ENCODE peak calls at places on chromosome 16, in six cellular contexts. E, F, B, L, N and Y are unnamed samples.

GRCh38 chr16:15653227-15653626 is 3.2 kb downstream of the NDE1 start:
- DNase-seq in E (no peak), F (no peak), B (no peak), L (no peak), N (peak), Y (no peak)

GRCh38 chr16:4372578-4373355 is 1.1 kb downstream of the VASN start:
- DNase-seq in E (no peak), F (no peak), B (no peak), L (no peak), N (no peak), Y (no peak)

GRCh38 chr16:31149894-31150890 is at the start of gene PRSS36:
- DNase-seq in E (no peak), F (no peak), B (peak), L (no peak), N (no peak), Y (no peak)

GRCh38 chr16:85313541-85314208 is 201.4 kb upstream of the CIBAR2 start:
- DNase-seq in E (no peak), F (no peak), B (no peak), L (no peak), N (no peak), Y (no peak)

GRCh38 chr16:69567031-69567680 is 1.4 kb downstream of the NFAT5 start:
- DNase-seq in E (no peak), F (peak), B (no peak), L (no peak), N (no peak), Y (no peak)

GRCh38 chr16:86044241-86044671 is 145.3 kb downstream of the IRF8 start:
- DNase-seq in E (no peak), F (peak), B (peak), L (no peak), N (peak), Y (peak)

GRCh38 chr16:69535123-69536050 is 30.4 kb upstream of the NFAT5 start:
- DNase-seq in E (no peak), F (no peak), B (no peak), L (no peak), N (no peak), Y (no peak)

GRCh38 chr16:1572664-1573063 is 39.2 kb downstream of the TMEM204 start:
- DNase-seq in E (no peak), F (no peak), B (no peak), L (no peak), N (no peak), Y (no peak)

GRCh38 chr16:66731101-66731500 is 20.3 kb downstream of the DYNC1LI2 start:
- DNase-seq in E (no peak), F (no peak), B (no peak), L (no peak), N (no peak), Y (no peak)

GRCh38 chr16:66728804-66729203 is 22.6 kb downstream of the DYNC1LI2 start:
- DNase-seq in E (no peak), F (no peak), B (no peak), L (no peak), N (no peak), Y (no peak)

GRCh38 chr16:66728117-66728787 is 23.2 kb downstream of the DYNC1LI2 start:
- DNase-seq in E (peak), F (no peak), B (peak), L (no peak), N (no peak), Y (no peak)
- TF ChIP-seq CTCF in E (peak), F (peak), B (peak), L (peak), N (peak), Y (peak)

GRCh38 chr16:58551496-58551895 is 36.2 kb downstream of the SETD6 start:
- DNase-seq in E (no peak), F (no peak), B (no peak), L (no peak), N (no peak), Y (no peak)

GRCh38 chr16:58556678-58557077 is 41.4 kb downstream of the SETD6 start:
- DNase-seq in E (no peak), F (no peak), B (no peak), L (no peak), N (no peak), Y (no peak)
- TF ChIP-seq CTCF in E (no peak), F (no peak), B (no peak), L (no peak), N (no peak), Y (no peak)

DNA sequence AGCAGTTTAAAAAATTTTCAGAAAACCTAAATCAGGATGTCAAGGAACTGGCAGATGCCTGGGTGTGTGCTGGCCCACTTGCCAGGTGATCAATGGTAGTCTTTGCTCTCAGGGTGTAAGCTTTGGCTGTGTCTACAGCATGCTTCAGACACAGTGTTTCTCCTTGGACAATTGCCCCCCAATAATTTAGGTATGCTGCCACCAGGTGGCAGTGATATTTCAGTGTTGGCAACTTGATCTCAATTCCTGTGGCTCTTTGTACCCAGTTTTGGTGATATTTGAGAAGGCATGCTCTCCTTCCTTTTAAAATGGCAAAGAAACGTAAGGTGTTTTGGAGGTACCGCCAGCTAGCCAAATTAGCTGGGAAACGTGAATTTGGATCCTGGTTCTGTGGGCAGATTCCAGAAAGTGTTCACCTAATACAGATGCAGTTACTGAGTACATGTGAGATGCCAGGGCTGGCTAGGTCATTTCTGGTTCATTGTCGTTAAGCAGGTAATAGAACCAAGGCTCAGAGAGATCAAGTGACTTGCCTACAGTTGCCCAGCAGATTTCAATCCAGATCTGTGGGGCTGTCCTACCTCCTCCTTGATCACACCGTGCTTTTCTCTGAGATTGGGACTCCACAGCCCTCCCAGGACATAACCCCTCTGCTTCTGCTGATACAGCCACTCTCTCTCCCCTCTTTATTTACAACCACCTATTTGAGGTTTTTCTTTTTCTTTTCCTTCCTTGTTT is 155.6 kb upstream of the PLCG2 start:
- DNase-seq in E (no peak), F (peak), B (peak), L (no peak), N (no peak), Y (no peak)
- TF ChIP-seq CTCF in E (peak), F (peak), B (peak), L (peak), N (peak), Y (peak)

GRCh38 chr16:51146256-51146924 is 4.7 kb downstream of the SALL1 start:
- DNase-seq in E (no peak), F (no peak), B (no peak), L (no peak), N (no peak), Y (no peak)
- TF ChIP-seq CTCF in E (no peak), F (peak), B (peak), L (no peak), N (peak), Y (peak)

DNA sequence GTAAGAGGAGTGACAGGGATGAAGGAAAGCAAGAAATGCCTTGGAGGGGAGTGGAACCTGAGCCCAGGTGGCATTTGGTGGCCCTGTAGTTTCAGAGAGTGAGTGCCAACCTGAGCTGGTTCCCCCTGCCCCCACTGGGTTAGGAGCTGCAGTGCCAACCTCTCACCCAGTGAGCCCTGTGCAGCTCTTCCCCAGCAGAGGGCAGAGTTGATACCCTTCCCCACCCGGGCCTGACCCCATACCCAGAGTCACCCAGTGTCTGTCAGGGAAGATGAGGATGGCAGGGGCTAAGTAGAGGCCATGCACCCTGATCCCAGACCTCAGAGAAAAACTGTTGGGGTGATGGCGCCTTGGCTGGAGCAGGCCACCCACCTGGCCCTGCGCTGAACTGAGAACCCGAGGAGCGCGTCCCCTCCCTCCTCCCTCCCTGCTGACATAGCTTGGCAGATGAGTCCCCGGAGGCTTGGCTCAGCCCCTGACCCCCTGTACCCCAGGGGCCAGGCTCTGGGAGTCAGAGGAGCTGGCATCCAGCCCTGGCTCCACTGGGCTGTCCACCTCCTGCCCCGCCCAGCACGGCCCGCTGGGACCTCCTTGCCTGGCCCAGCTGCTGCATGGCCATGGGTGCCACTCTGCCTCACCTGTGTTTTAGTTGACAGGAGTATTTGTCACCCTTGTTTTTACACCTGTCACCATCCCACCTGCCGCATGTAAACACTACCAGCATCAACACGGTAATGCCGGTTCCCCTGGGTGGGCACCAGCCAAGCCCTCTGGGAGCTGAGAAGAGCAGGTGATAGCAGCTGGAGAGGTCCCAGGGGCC is 113.9 kb downstream of the AMFR start:
- DNase-seq in E (no peak), F (no peak), B (peak), L (no peak), N (no peak), Y (no peak)
- TF ChIP-seq CTCF in E (no peak), F (no peak), B (peak), L (no peak), N (no peak), Y (peak)

DNA sequence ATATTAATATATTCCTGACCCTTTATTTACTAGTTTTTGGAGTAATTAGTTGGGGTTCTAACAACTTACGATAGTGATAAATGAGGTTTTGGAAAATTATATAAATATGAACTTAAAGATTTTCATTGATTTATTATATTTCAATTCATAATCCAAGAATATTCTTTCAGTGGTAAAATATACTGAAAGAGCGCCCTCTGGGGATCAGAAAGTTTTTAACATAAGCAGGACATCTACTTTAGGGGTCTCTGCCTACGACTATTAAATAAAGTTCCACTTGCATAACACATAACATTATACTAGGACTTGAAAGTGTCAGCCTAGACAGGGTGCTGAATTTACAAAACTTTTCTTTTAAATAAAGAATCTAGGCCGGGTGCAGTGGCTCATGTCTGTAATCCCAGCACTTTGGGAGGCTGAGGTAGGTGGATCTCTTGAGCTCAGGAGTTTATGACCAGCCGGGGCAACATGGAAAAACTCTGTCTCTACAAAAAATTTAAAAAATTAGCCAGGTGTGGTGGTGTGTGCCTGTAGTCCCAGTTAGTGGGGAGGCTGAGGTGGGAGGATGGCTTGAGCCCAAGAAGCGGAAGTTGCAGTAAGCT is 15.6 kb downstream of the RFWD3 start:
- DNase-seq in E (no peak), F (no peak), B (peak), L (no peak), N (no peak), Y (no peak)
- TF ChIP-seq CTCF in E (no peak), F (peak), B (peak), L (peak), N (peak), Y (peak)

DNA sequence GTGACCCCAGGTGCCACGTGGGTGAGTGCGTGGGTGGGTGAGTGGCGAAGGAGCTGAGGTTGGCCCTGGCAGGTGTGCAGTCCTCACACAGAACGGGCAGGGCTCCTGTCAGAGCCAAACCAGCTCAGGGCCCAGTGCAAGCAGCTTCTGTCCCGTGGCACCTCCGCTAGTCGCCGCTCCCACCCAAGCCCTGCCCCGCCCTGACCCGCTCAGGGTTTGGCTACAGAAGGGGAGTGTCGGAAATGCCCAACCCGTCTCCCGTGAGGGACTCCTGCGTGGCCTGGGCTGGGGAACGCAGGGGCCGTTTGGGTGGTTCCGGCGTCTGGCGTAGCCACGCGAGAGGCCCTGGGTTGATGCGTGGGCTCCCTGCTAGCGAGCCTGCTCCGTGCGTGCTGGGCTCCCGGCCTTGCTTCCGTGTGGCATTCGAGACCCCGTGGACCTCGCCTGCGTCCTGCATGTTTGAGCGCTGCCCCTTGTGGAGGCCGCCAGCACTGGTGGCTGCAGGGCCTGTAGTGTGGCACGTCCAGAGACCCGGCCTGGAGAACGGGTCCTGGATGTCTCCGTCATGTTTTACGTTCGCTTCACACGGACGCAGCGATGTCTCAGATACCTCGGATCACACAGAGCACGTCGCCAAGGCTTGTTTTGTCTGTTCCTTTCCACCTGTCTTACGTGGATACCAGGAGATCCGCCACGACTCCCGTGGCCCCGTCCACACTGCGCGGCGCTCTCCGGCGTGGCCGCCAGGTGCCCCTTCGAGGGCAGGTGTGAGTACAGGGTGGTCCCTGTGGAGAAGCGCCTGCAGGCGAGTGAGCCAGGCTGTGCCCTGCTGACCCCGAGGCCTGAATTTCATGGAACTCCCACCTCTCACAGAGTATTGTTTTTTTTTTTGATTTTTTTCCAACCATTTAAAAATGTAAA is 10.2 kb downstream of the CAPN15 start:
- DNase-seq in E (no peak), F (no peak), B (no peak), L (no peak), N (no peak), Y (no peak)
- TF ChIP-seq CTCF in E (no peak), F (no peak), B (no peak), L (no peak), N (no peak), Y (peak)